ENCODE peak calls at places on chromosomes 16 and 17, in eight cellular contexts. N, X, E, C, R, V, S and Y are unnamed samples.

GRCh38 chr17:11853321-11854151 is 143.7 kb downstream of the ZNF18 start:
- DNase-seq in S (no peak), V (no peak), N (peak; percentile 44), R (no peak), C (no peak), E (peak; percentile 64), X (peak; percentile 19), Y (no peak)

GRCh38 chr17:46833840-46834208 is 15.3 kb upstream of the WNT3 start:
- DNase-seq in E (no peak), S (no peak), C (no peak), R (no peak), X (no peak), N (no peak), V (no peak), Y (no peak)

GRCh38 chr16:89187337-89188063 is 12.8 kb downstream of the SLC22A31 start:
- DNase-seq in V (no peak), N (no peak), S (no peak), C (no peak), R (peak; percentile 39), E (no peak), X (peak; percentile 15), Y (no peak)

GRCh38 chr17:73973881-73974409 is 229.5 kb upstream of the RPL38 start:
- DNase-seq in X (no peak), N (no peak), C (no peak), V (no peak), E (peak; percentile 51), R (no peak), S (no peak), Y (no peak)

GRCh38 chr17:45305532-45306087 is 11.2 kb downstream of the MAP3K14 start:
- DNase-seq in R (no peak), N (no peak), V (peak; percentile 83), S (no peak), X (peak; percentile 78), E (no peak), C (no peak), Y (no peak)

GRCh38 chr17:49249292-49249794 is 18.8 kb upstream of the PHOSPHO1 start:
- DNase-seq in V (peak; percentile 10), S (no peak), E (no peak), X (peak; percentile 47), C (peak; percentile 70), R (no peak), N (peak; percentile 73), Y (peak; percentile 62)

GRCh38 chr17:14775761-14776492 is 475.0 kb downstream of the HS3ST3B1 start:
- DNase-seq in C (no peak), N (no peak), E (no peak), V (peak; percentile 39), X (peak; percentile 48), R (peak; percentile 64), S (no peak), Y (no peak)

GRCh38 chr17:42784361-42784760 is 4.0 kb downstream of the WNK4 start:
- DNase-seq in R (no peak), E (no peak), X (no peak), S (no peak), V (no peak), N (no peak), C (no peak), Y (no peak)

GRCh38 chr17:29250666-29251065 is 4.0 kb downstream of the CRYBA1 start:
- DNase-seq in R (no peak), N (no peak), S (no peak), V (peak; percentile 15), E (no peak), X (peak; percentile 56), C (no peak), Y (no peak)

GRCh38 chr17:53722407-53722806 is 100.3 kb upstream of the KIF2B start:
- DNase-seq in R (peak; percentile 86), C (peak; percentile 49), S (no peak), E (no peak), X (peak; percentile 99), V (peak; percentile 100), N (no peak), Y (no peak)

GRCh38 chr17:4945176-4945943 is 3.0 kb downstream of the PFN1 start:
- DNase-seq in R (peak; percentile 87), N (peak; percentile 87), C (peak; percentile 80), S (peak; percentile 76), E (peak; percentile 84), X (peak; percentile 86), V (peak; percentile 94), Y (peak; percentile 91)

GRCh38 chr17:3804503-3804931 is 3.5 kb upstream of the ITGAE start:
- DNase-seq in C (no peak), R (no peak), V (no peak), E (no peak), X (peak; percentile 65), N (no peak), S (no peak), Y (no peak)

GRCh38 chr17:50803676-50804075 is 31.7 kb upstream of the WFIKKN2 start:
- DNase-seq in E (no peak), C (no peak), R (no peak), S (no peak), X (no peak), V (no peak), N (no peak), Y (no peak)